ENCODE peak calls at places on chromosomes 3 and 15, in five cellular contexts. P is Panc1, T is stomach, V is left ventricle myocardium inferior, X is heart left ventricle. L is an unnamed sample.

GRCh38 chr15:80367094-80367493 is 37.1 kb upstream of the ARNT2 start:
- DNase-seq in P (no peak), T (no peak), V (no peak), X (no peak), L (peak)

GRCh38 chr3:155352900-155353490 is 59.5 kb upstream of the STRIT1 start:
- DNase-seq in P (peak), T (no peak), V (no peak), X (no peak), L (peak)

GRCh38 chr3:129616291-129616690 is 9.8 kb upstream of the PLXND1 start:
- DNase-seq in P (no peak), T (no peak), V (no peak), X (no peak), L (no peak)

GRCh38 chr3:42612928-42613327 is 12.4 kb downstream of the NKTR start:
- DNase-seq in P (no peak), T (no peak), V (no peak), X (no peak), L (no peak)

GRCh38 chr3:105780114-105780513 is 88.7 kb downstream of the CBLB start:
- DNase-seq in P (no peak), T (no peak), V (no peak), X (no peak), L (no peak)

GRCh38 chr3:11553436-11554235 is 90.1 kb downstream of the VGLL4 start:
- DNase-seq in P (no peak), T (peak), V (peak), X (no peak), L (peak)

GRCh38 chr15:56243117-56243773 is 434 bp downstream of the RFX7 start:
- DNase-seq in P (no peak), T (peak), V (peak), X (peak), L (peak)

GRCh38 chr3:74584782-74585181 is 29.7 kb downstream of the CNTN3 start:
- DNase-seq in P (no peak), T (no peak), V (no peak), X (no peak), L (no peak)

GRCh38 chr15:77580991-77581682 is 51.6 kb downstream of the LINGO1 start:
- DNase-seq in P (no peak), T (peak), V (peak), X (peak), L (no peak)

DNA sequence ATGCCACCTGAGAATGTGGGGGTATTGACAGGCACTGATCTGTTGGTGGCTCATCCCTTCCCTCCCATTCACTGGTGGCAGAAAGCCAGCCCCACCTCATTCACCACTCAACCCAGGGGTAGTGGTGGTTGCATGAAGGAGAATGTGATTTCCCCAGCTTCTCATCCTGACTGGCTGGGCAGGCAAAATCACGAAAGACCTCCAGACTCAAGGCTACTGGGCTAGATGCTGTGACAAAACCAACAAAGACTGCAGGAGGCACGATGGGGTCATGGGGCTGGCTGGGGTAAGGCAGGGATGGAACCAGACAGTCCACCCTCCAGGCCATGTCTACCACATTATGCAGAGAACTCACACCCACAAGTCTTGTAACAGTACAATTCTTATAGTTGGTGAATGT is 33.9 kb downstream of the FSTL1 start:
- DNase-seq in P (no peak), T (no peak), V (no peak), X (no peak), L (no peak)
- H3K27ac ChIP-seq in P (no peak), T (peak), V (peak), X (peak), L (peak)

DNA sequence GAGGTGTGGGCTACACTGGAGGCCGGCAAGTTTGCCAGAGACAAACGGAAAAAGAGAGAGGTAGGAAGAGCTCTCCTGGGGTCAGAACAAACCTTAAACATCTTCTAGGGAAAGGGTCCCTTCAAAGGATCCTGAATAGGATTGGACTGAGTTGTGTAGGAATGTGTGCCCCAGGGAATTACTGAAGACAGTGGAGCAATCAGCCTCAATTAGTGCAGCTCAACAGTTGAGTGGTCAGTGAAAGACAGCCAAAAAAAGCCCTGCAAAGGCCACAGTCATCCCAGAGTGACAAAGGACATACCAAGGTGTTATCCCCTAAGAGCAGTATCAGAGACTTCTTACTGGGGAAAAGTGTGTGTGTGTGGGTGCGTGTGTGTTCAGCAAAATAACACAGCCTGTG is 70.3 kb downstream of the NUP210 start:
- DNase-seq in P (no peak), T (no peak), V (no peak), X (no peak), L (no peak)
- H3K27ac ChIP-seq in P (no peak), T (no peak), V (no peak), X (no peak), L (no peak)

DNA sequence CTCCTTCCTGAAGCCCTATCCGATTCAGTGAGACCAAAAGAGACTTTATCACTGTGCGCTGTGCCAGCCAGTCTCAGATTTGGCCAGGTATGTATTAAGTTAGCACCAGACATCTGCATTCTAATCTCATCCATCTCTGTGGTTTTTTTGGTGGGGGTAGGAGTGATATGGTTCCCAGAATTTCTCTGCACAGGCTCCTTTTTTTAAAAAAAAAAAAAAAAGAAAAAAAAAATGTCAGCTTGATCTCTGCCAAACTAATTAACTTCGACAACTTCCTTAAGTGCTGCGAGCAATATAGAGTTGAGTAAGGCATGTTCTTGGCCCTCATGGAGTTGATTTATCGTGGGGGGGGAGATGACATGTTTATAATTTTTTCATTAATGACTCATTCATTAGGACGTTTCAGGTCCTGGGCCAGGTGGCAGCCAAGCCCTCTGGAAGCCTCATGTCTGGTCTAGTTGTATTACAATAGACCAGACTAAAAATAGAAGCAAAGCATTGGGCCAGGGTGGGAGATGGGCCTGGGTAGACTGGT is 12.9 kb downstream of the SLCO3A1 start:
- DNase-seq in P (no peak), T (no peak), V (no peak), X (no peak), L (no peak)
- H3K27ac ChIP-seq in P (peak), T (peak), V (peak), X (peak), L (no peak)

GRCh38 chr3:184693011-184693975 is 18.6 kb downstream of the MAGEF1 start:
- DNase-seq in P (no peak), T (no peak), V (no peak), X (no peak), L (peak)
- H3K27ac ChIP-seq in P (no peak), T (peak), V (peak), X (peak), L (peak)

L was measured in cardiac muscle cell.